ENCODE peak calls at places on chromosomes 7 and 10, in six cellular contexts. Z is H54, V is AG04450, W is GM23248, U is skeletal muscle cell, O is AG09309. S is an unnamed sample.

GRCh38 chr10:62153191-62153590 is 115.5 kb downstream of the RTKN2 start:
- DNase-seq in V (peak; percentile 29), O (peak; percentile 50), Z (no peak), W (peak; percentile 80), U (peak; percentile 23), S (no peak)

GRCh38 chr7:18361756-18362155 is 133.8 kb upstream of the HDAC9 start:
- DNase-seq in W (peak; percentile 10), V (no peak), Z (no peak), U (peak; percentile 24), O (no peak), S (no peak)

GRCh38 chr7:84113286-84113685 is 81.3 kb downstream of the SEMA3A start:
- DNase-seq in Z (no peak), V (no peak), O (no peak), U (no peak), W (peak; percentile 9), S (no peak)

GRCh38 chr7:81956520-81956919 is 186.7 kb upstream of the HGF start:
- DNase-seq in W (peak; percentile 50), Z (peak; percentile 5), U (peak; percentile 36), O (peak; percentile 21), V (peak; percentile 32), S (peak; percentile 18)

GRCh38 chr7:24907311-24907886 is 72.6 kb downstream of the OSBPL3 start:
- DNase-seq in W (peak; percentile 63), O (no peak), Z (peak; percentile 69), V (no peak), U (no peak), S (peak; percentile 63)

GRCh38 chr10:33675235-33675634 is 340.8 kb upstream of the NRP1 start:
- DNase-seq in U (no peak), W (no peak), Z (no peak), V (no peak), O (no peak), S (no peak)

GRCh38 chr7:55476071-55476803 is 96.1 kb downstream of the VOPP1 start:
- DNase-seq in W (peak; percentile 80), Z (peak; percentile 79), U (peak; percentile 24), O (peak; percentile 47), V (peak; percentile 26), S (no peak)

GRCh38 chr7:30150711-30151110 is 15.9 kb downstream of the MTURN start:
- DNase-seq in V (no peak), O (no peak), W (no peak), U (no peak), Z (no peak), S (no peak)

GRCh38 chr10:121577568-121577967 is 20.7 kb downstream of the FGFR2 start:
- DNase-seq in W (no peak), Z (no peak), O (no peak), V (no peak), U (no peak), S (no peak)

GRCh38 chr10:79102056-79102874 is 33.5 kb downstream of the ZMIZ1 start:
- DNase-seq in U (no peak), W (peak; percentile 72), V (no peak), Z (no peak), O (no peak), S (no peak)

GRCh38 chr7:82443801-82444219 is 233 bp upstream of the CACNA2D1 start:
- DNase-seq in U (peak; percentile 71), V (peak; percentile 77), Z (no peak), O (peak; percentile 65), W (peak; percentile 92), S (no peak)

GRCh38 chr10:119859422-119860258 is 13.0 kb downstream of the MCMBP start:
- DNase-seq in U (no peak), W (peak; percentile 69), V (no peak), Z (no peak), O (no peak), S (no peak)

GRCh38 chr10:124087672-124088634 is 5.4 kb downstream of the CHST15 start:
- DNase-seq in V (no peak), W (no peak), O (no peak), U (no peak), Z (no peak), S (no peak)

GRCh38 chr7:42580061-42580460 is 331.8 kb downstream of the C7orf25 start:
- DNase-seq in V (no peak), O (no peak), W (no peak), Z (no peak), U (no peak), S (no peak)

GRCh38 chr7:74627699-74628411 is 29.7 kb upstream of the GTF2I start:
- DNase-seq in O (peak; percentile 39), V (peak; percentile 21), W (peak; percentile 69), Z (no peak), U (peak; percentile 53), S (no peak)

GRCh38 chr7:145105561-145105960 is 269.7 kb upstream of the TPK1 start:
- DNase-seq in V (no peak), Z (no peak), U (no peak), O (no peak), W (no peak), S (no peak)

GRCh38 chr7:30816291-30817059 is 45.3 kb downstream of the MINDY4 start:
- DNase-seq in O (no peak), W (peak; percentile 40), U (no peak), V (no peak), Z (no peak), S (no peak)

GRCh38 chr10:43671659-43672555 is 23.2 kb upstream of the ZNF32 start:
- DNase-seq in U (no peak), Z (peak; percentile 87), W (peak; percentile 74), O (no peak), V (no peak), S (peak; percentile 64)

GRCh38 chr7:45652630-45653029 is 78.5 kb downstream of the ADCY1 start:
- DNase-seq in U (no peak), Z (no peak), W (no peak), V (no peak), O (no peak), S (no peak)

GRCh38 chr7:132518102-132518838 is 58.0 kb downstream of the PLXNA4 start:
- DNase-seq in W (peak; percentile 14), U (no peak), Z (peak; percentile 35), V (no peak), O (no peak), S (peak; percentile 8)

GRCh38 chr7:108080094-108080656 is 50.0 kb downstream of the LAMB4 start:
- DNase-seq in V (no peak), O (no peak), Z (no peak), U (no peak), W (peak; percentile 13), S (no peak)

GRCh38 chr10:120486671-120487205 is 29.7 kb downstream of the PLPP4 start:
- DNase-seq in O (no peak), W (no peak), Z (no peak), U (no peak), V (no peak), S (no peak)

GRCh38 chr10:33863347-33863746 is 528.9 kb upstream of the NRP1 start:
- DNase-seq in U (no peak), Z (no peak), O (no peak), W (no peak), V (no peak), S (no peak)

GRCh38 chr10:20903635-20904390 is 6.7 kb upstream of the NEBL start:
- DNase-seq in Z (no peak), W (no peak), U (no peak), O (no peak), V (no peak), S (no peak)

GRCh38 chr10:106185991-106186390 is 978.5 kb downstream of the SORCS1 start:
- DNase-seq in U (peak; percentile 31), Z (no peak), O (no peak), V (no peak), W (peak; percentile 27), S (no peak)

GRCh38 chr10:59513558-59513957 is 151.2 kb upstream of the FAM13C start:
- DNase-seq in U (no peak), W (peak; percentile 34), V (no peak), Z (no peak), O (no peak), S (no peak)

GRCh38 chr10:131083915-131084790 is 227.4 kb downstream of the TCERG1L start:
- DNase-seq in W (no peak), O (no peak), U (no peak), Z (no peak), V (no peak), S (no peak)

GRCh38 chr7:49790209-49790608 is 16.8 kb downstream of the VWC2 start:
- DNase-seq in Z (no peak), W (no peak), O (no peak), U (no peak), V (no peak), S (no peak)

GRCh38 chr7:1974714-1975113 is 258.0 kb downstream of the MAD1L1 start:
- DNase-seq in U (no peak), V (no peak), Z (no peak), W (no peak), O (no peak), S (no peak)

GRCh38 chr10:93826355-93826754 is 67.4 kb upstream of the SLC35G1 start:
- DNase-seq in W (no peak), U (no peak), Z (peak; percentile 42), V (no peak), O (no peak), S (no peak)

GRCh38 chr10:119658274-119658673 is 7.1 kb downstream of the BAG3 start:
- DNase-seq in Z (peak; percentile 90), O (peak; percentile 63), U (peak; percentile 81), V (peak; percentile 71), W (peak; percentile 99), S (no peak)

GRCh38 chr10:59839576-59839975 is 66.8 kb downstream of the CCDC6 start:
- DNase-seq in W (peak; percentile 67), Z (no peak), U (no peak), O (peak; percentile 18), V (peak; percentile 11), S (no peak)

GRCh38 chr7:121012919-121013318 is 24.4 kb downstream of the CPED1 start:
- DNase-seq in Z (no peak), O (no peak), U (no peak), W (no peak), V (no peak), S (no peak)

S was measured in Panc1.